ENCODE peak calls at places on chromosomes 4 and X, in nine cellular contexts. One of them, this sample, is unnamed.

GRCh38 chrX:39396358-39396995 is 595.2 kb downstream of the MID1IP1 start:
- DNase-seq in left lung: no peak
- DNase-seq in HS-5: no peak
- DNase-seq in AG20443: no peak
- DNase-seq in GM18507: no peak
- DNase-seq in H9: no peak
- DNase-seq in adrenal gland: no peak
- DNase-seq in upper lobe of right lung: no peak
- DNase-seq in Right ventricle myocardium inferior: no peak
- DNase-seq in this sample: no peak

GRCh38 chrX:23896983-23897382 is 10.8 kb downstream of the APOO start:
- DNase-seq in left lung: no peak
- DNase-seq in HS-5: no peak
- DNase-seq in AG20443: no peak
- DNase-seq in GM18507: no peak
- DNase-seq in H9: no peak
- DNase-seq in adrenal gland: no peak
- DNase-seq in upper lobe of right lung: no peak
- DNase-seq in Right ventricle myocardium inferior: no peak
- DNase-seq in this sample: no peak

GRCh38 chr4:53235547-53235946 is 130.3 kb downstream of the SCFD2 start:
- DNase-seq in left lung: no peak
- DNase-seq in HS-5: no peak
- DNase-seq in AG20443: no peak
- DNase-seq in GM18507: no peak
- DNase-seq in H9: no peak
- DNase-seq in adrenal gland: no peak
- DNase-seq in upper lobe of right lung: no peak
- DNase-seq in Right ventricle myocardium inferior: no peak
- DNase-seq in this sample: no peak

GRCh38 chr4:38751341-38752043 is 31.3 kb downstream of the TLR10 start:
- DNase-seq in left lung: no peak
- DNase-seq in HS-5: no peak
- DNase-seq in AG20443: no peak
- DNase-seq in GM18507: no peak
- DNase-seq in H9: no peak
- DNase-seq in adrenal gland: no peak
- DNase-seq in upper lobe of right lung: no peak
- DNase-seq in Right ventricle myocardium inferior: no peak
- DNase-seq in this sample: no peak

GRCh38 chrX:10240918-10241317 is 84.1 kb downstream of the CLCN4 start:
- DNase-seq in left lung: no peak
- DNase-seq in HS-5: peak
- DNase-seq in AG20443: peak
- DNase-seq in GM18507: no peak
- DNase-seq in H9: no peak
- DNase-seq in adrenal gland: no peak
- DNase-seq in upper lobe of right lung: no peak
- DNase-seq in Right ventricle myocardium inferior: no peak
- DNase-seq in this sample: no peak

GRCh38 chr4:173205656-173206055 is 37.0 kb downstream of the GALNT7 start:
- DNase-seq in left lung: no peak
- DNase-seq in HS-5: no peak
- DNase-seq in AG20443: no peak
- DNase-seq in GM18507: no peak
- DNase-seq in H9: no peak
- DNase-seq in adrenal gland: no peak
- DNase-seq in upper lobe of right lung: no peak
- DNase-seq in Right ventricle myocardium inferior: no peak
- DNase-seq in this sample: no peak

GRCh38 chr4:5812506-5813229 is 80.2 kb downstream of the CRMP1 start:
- DNase-seq in left lung: no peak
- DNase-seq in HS-5: peak
- DNase-seq in AG20443: peak
- DNase-seq in GM18507: peak
- DNase-seq in H9: no peak
- DNase-seq in adrenal gland: peak
- DNase-seq in upper lobe of right lung: no peak
- DNase-seq in Right ventricle myocardium inferior: no peak
- DNase-seq in this sample: no peak

GRCh38 chr4:9925750-9926439 is 95.4 kb downstream of the SLC2A9 start:
- DNase-seq in left lung: no peak
- DNase-seq in HS-5: no peak
- DNase-seq in AG20443: no peak
- DNase-seq in GM18507: no peak
- DNase-seq in H9: no peak
- DNase-seq in adrenal gland: no peak
- DNase-seq in upper lobe of right lung: no peak
- DNase-seq in Right ventricle myocardium inferior: no peak
- DNase-seq in this sample: no peak

GRCh38 chrX:46257451-46257879 is 287.8 kb downstream of the ZNF674 start:
- DNase-seq in left lung: no peak
- DNase-seq in HS-5: no peak
- DNase-seq in AG20443: no peak
- DNase-seq in GM18507: no peak
- DNase-seq in H9: no peak
- DNase-seq in adrenal gland: no peak
- DNase-seq in upper lobe of right lung: no peak
- DNase-seq in Right ventricle myocardium inferior: no peak
- DNase-seq in this sample: no peak

GRCh38 chrX:41984628-41985027 is 61.3 kb upstream of the CASK start:
- DNase-seq in left lung: no peak
- DNase-seq in HS-5: no peak
- DNase-seq in AG20443: no peak
- DNase-seq in GM18507: no peak
- DNase-seq in H9: no peak
- DNase-seq in adrenal gland: no peak
- DNase-seq in upper lobe of right lung: no peak
- DNase-seq in Right ventricle myocardium inferior: no peak
- DNase-seq in this sample: no peak

GRCh38 chr4:185573651-185574199 is 38.4 kb upstream of the PDLIM3 start:
- DNase-seq in left lung: no peak
- DNase-seq in HS-5: peak
- DNase-seq in AG20443: peak
- DNase-seq in GM18507: no peak
- DNase-seq in H9: peak
- DNase-seq in adrenal gland: peak
- DNase-seq in upper lobe of right lung: no peak
- DNase-seq in Right ventricle myocardium inferior: no peak
- DNase-seq in this sample: no peak

GRCh38 chr4:96164814-96165351 is 325.0 kb downstream of the PDHA2 start:
- DNase-seq in left lung: no peak
- DNase-seq in HS-5: peak
- DNase-seq in AG20443: peak
- DNase-seq in GM18507: no peak
- DNase-seq in H9: no peak
- DNase-seq in adrenal gland: peak
- DNase-seq in upper lobe of right lung: no peak
- DNase-seq in Right ventricle myocardium inferior: no peak
- DNase-seq in this sample: no peak

GRCh38 chrX:103742339-103742738 is 31.6 kb downstream of the TMEM31 start:
- DNase-seq in left lung: no peak
- DNase-seq in HS-5: no peak
- DNase-seq in AG20443: no peak
- DNase-seq in GM18507: no peak
- DNase-seq in H9: peak
- DNase-seq in adrenal gland: no peak
- DNase-seq in upper lobe of right lung: no peak
- DNase-seq in Right ventricle myocardium inferior: no peak
- DNase-seq in this sample: no peak

GRCh38 chr4:184961693-184962092 is 56.6 kb upstream of the HELT start:
- DNase-seq in left lung: no peak
- DNase-seq in HS-5: no peak
- DNase-seq in AG20443: no peak
- DNase-seq in GM18507: no peak
- DNase-seq in H9: peak
- DNase-seq in adrenal gland: no peak
- DNase-seq in upper lobe of right lung: peak
- DNase-seq in Right ventricle myocardium inferior: no peak
- DNase-seq in this sample: no peak

GRCh38 chrX:25873196-25873595 is 264.9 kb upstream of the MAGEB18 start:
- DNase-seq in left lung: no peak
- DNase-seq in HS-5: peak
- DNase-seq in AG20443: no peak
- DNase-seq in GM18507: no peak
- DNase-seq in H9: no peak
- DNase-seq in adrenal gland: no peak
- DNase-seq in upper lobe of right lung: no peak
- DNase-seq in Right ventricle myocardium inferior: no peak
- DNase-seq in this sample: no peak